ENCODE peak calls at places on chromosomes 16 and 17, in six cellular contexts. One of them, this sample, is unnamed.

GRCh38 chr17:48055531-48056245 is 7.5 kb downstream of the NFE2L1 start:
- DNase-seq in A549: peak; percentile 78
- DNase-seq in NB4: peak; percentile 35
- DNase-seq in lower leg skin: no peak
- DNase-seq in fibroblast of pulmonary artery: peak; percentile 90
- DNase-seq in AG09309: peak; percentile 91
- DNase-seq in this sample: peak; percentile 96

GRCh38 chr16:4351880-4352279 is 759 bp upstream of the PAM16 start:
- DNase-seq in lower leg skin: no peak
- DNase-seq in NB4: no peak
- DNase-seq in AG09309: no peak
- DNase-seq in A549: no peak
- DNase-seq in fibroblast of pulmonary artery: no peak
- DNase-seq in this sample: no peak

GRCh38 chr16:84791088-84791487 is 28.7 kb upstream of the CRISPLD2 start:
- DNase-seq in fibroblast of pulmonary artery: no peak
- DNase-seq in A549: no peak
- DNase-seq in AG09309: peak; percentile 72
- DNase-seq in NB4: no peak
- DNase-seq in lower leg skin: no peak
- DNase-seq in this sample: peak; percentile 74

GRCh38 chr17:76934561-76935320 is 66.5 kb downstream of the MGAT5B start:
- DNase-seq in NB4: no peak
- DNase-seq in fibroblast of pulmonary artery: no peak
- DNase-seq in lower leg skin: no peak
- DNase-seq in A549: no peak
- DNase-seq in AG09309: no peak
- DNase-seq in this sample: no peak

GRCh38 chr17:50947844-50948514 is 81.8 kb upstream of the TOB1 start:
- DNase-seq in fibroblast of pulmonary artery: no peak
- DNase-seq in AG09309: no peak
- DNase-seq in A549: peak; percentile 89
- DNase-seq in lower leg skin: peak; percentile 92
- DNase-seq in NB4: no peak
- DNase-seq in this sample: no peak

GRCh38 chr17:12765544-12765943 is 23.8 kb upstream of the ARHGAP44 start:
- DNase-seq in lower leg skin: no peak
- DNase-seq in A549: peak; percentile 74
- DNase-seq in fibroblast of pulmonary artery: peak; percentile 88
- DNase-seq in NB4: peak; percentile 26
- DNase-seq in AG09309: peak; percentile 52
- DNase-seq in this sample: peak; percentile 71

GRCh38 chr16:56348168-56349085 is 76.9 kb downstream of the AMFR start:
- DNase-seq in lower leg skin: no peak
- DNase-seq in AG09309: no peak
- DNase-seq in A549: no peak
- DNase-seq in fibroblast of pulmonary artery: no peak
- DNase-seq in NB4: no peak
- DNase-seq in this sample: no peak

GRCh38 chr17:32240745-32241144 is 24.9 kb upstream of the RHBDL3 start:
- DNase-seq in lower leg skin: peak; percentile 53
- DNase-seq in NB4: no peak
- DNase-seq in AG09309: no peak
- DNase-seq in A549: no peak
- DNase-seq in fibroblast of pulmonary artery: peak; percentile 29
- DNase-seq in this sample: no peak

GRCh38 chr17:68291836-68292688 is 767 bp downstream of the ARSG start:
- DNase-seq in AG09309: no peak
- DNase-seq in NB4: peak; percentile 99
- DNase-seq in lower leg skin: peak; percentile 95
- DNase-seq in A549: peak; percentile 69
- DNase-seq in fibroblast of pulmonary artery: peak; percentile 63
- DNase-seq in this sample: peak; percentile 53

GRCh38 chr17:7634384-7634783 is 4.4 kb downstream of the SHBG start:
- DNase-seq in A549: peak; percentile 71
- DNase-seq in lower leg skin: no peak
- DNase-seq in fibroblast of pulmonary artery: peak; percentile 64
- DNase-seq in AG09309: no peak
- DNase-seq in NB4: peak; percentile 42
- DNase-seq in this sample: peak; percentile 45

GRCh38 chr17:75753193-75753513 is 11.8 kb downstream of the GALK1 start:
- DNase-seq in NB4: no peak
- DNase-seq in AG09309: no peak
- DNase-seq in lower leg skin: no peak
- DNase-seq in A549: no peak
- DNase-seq in fibroblast of pulmonary artery: no peak
- DNase-seq in this sample: no peak

GRCh38 chr17:76327689-76328088 is 19.6 kb upstream of the QRICH2 start:
- DNase-seq in lower leg skin: no peak
- DNase-seq in fibroblast of pulmonary artery: no peak
- DNase-seq in A549: no peak
- DNase-seq in NB4: peak; percentile 81
- DNase-seq in AG09309: no peak
- DNase-seq in this sample: no peak

DNA sequence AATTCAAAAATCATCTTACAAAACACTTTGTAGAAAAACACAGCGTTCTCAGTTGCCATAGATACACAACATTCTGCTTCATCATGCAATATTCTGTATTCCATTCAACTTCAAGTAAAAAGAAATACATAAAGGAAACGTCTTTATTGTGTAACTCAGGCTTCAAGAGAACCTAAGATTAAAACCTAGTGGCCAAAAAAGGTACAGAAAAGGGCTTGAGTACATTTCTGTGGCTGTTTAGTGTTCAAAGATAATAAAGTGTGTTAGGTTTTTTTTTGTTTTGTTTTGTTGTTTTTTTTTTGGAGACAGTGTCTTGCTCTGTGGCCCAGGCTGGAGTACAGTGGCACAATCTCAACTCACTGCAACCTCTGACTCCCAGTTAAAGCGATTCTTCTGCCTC is 250.4 kb downstream of the CEP112 start:
- DNase-seq in AG09309: no peak
- DNase-seq in lower leg skin: no peak
- DNase-seq in fibroblast of pulmonary artery: peak; percentile 7
- DNase-seq in NB4: peak; percentile 2
- DNase-seq in A549: no peak
- DNase-seq in this sample: no peak
- TF ChIP-seq CTCF in AG09309: no peak
- TF ChIP-seq CTCF in lower leg skin: no peak
- TF ChIP-seq CTCF in fibroblast of pulmonary artery: no peak
- TF ChIP-seq CTCF in NB4: no peak
- TF ChIP-seq CTCF in A549: no peak
- TF ChIP-seq CTCF in this sample: peak; percentile 25

DNA sequence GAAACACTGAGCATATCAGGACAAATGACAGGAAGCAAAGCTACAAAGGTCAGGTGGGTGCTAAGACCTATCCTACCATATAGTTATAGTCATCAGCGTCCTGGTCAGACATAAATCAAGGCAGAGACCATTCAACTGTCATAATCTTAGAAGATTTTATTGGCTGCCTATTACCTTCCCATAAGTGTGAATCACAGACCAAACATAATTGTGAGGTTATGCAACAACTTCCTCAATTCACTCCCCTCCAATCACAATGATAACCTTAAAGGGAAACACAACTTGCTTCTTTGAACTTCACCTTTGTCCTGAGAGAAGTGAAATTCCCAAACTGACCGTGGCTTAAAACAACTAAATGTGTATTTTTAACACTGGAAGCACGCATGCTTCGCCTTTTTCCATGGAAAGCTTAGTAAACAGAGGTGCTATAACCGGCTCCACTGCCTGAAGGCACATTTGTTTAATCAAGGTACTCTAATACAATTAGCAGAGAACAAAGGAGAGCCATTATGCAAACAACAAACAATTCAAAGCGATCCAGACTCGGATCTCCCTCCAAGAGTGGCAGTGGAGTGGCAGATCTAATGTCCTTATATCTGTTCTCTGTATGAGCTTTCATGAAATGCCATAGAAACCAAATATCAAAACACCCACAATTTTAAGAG is 84.9 kb downstream of the TMEM114 start:
- DNase-seq in NB4: peak; percentile 36
- DNase-seq in fibroblast of pulmonary artery: no peak
- DNase-seq in lower leg skin: no peak
- DNase-seq in A549: no peak
- DNase-seq in AG09309: no peak
- DNase-seq in this sample: no peak
- H3K4me3 ChIP-seq in NB4: no peak overlapping the region
- H3K4me3 ChIP-seq in fibroblast of pulmonary artery: no peak overlapping the region
- H3K4me3 ChIP-seq in lower leg skin: no peak overlapping the region
- H3K4me3 ChIP-seq in A549: no peak overlapping the region
- H3K4me3 ChIP-seq in AG09309: no peak overlapping the region
- H3K4me3 ChIP-seq in this sample: no peak overlapping the region

GRCh38 chr17:18006495-18007239 is 32.3 kb downstream of the ATPAF2 start:
- DNase-seq in fibroblast of pulmonary artery: no peak
- DNase-seq in A549: no peak
- DNase-seq in lower leg skin: no peak
- DNase-seq in AG09309: no peak
- DNase-seq in NB4: no peak
- DNase-seq in this sample: no peak

GRCh38 chr17:18002171-18002570 is 29.5 kb downstream of the DRC3 start:
- DNase-seq in A549: no peak
- DNase-seq in lower leg skin: no peak
- DNase-seq in fibroblast of pulmonary artery: no peak
- DNase-seq in AG09309: no peak
- DNase-seq in NB4: no peak
- DNase-seq in this sample: no peak

GRCh38 chr17:18004345-18004744 is 31.7 kb downstream of the DRC3 start:
- DNase-seq in fibroblast of pulmonary artery: no peak
- DNase-seq in AG09309: no peak
- DNase-seq in A549: no peak
- DNase-seq in lower leg skin: no peak
- DNase-seq in NB4: no peak
- DNase-seq in this sample: no peak

GRCh38 chr17:18005496-18005895 is 32.8 kb downstream of the DRC3 start:
- DNase-seq in fibroblast of pulmonary artery: no peak
- DNase-seq in lower leg skin: no peak
- DNase-seq in A549: no peak
- DNase-seq in AG09309: no peak
- DNase-seq in NB4: no peak
- DNase-seq in this sample: no peak

DNA sequence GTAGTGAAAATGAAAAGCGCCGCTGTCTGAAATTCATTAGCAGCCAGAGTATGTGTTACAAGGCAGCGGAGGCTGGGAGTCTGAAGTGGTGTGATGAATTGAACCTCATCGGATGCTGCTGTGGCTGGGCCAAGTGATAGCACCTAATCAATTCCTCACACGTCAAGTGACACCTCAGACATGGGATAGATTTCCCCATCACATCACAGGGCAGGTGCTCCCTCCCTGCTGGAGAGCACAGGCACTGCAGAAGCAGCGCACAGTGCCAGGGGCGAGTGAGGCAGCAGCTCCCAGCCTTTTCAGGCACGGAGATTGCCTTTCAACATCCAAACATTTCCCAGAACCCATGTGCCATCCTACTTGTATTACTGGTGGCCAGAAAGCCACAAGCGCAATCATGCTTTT is 32.2 kb downstream of the DRC3 start:
- DNase-seq in fibroblast of pulmonary artery: no peak
- DNase-seq in AG09309: no peak
- DNase-seq in NB4: no peak
- DNase-seq in A549: no peak
- DNase-seq in lower leg skin: no peak
- DNase-seq in this sample: no peak
- TF ChIP-seq CTCF in fibroblast of pulmonary artery: peak; percentile 23
- TF ChIP-seq CTCF in AG09309: peak; percentile 26
- TF ChIP-seq CTCF in NB4: peak; percentile 6
- TF ChIP-seq CTCF in A549: no peak
- TF ChIP-seq CTCF in lower leg skin: no peak
- TF ChIP-seq CTCF in this sample: peak; percentile 40

GRCh38 chr16:64892843-64893242 is 229.0 kb downstream of the CDH11 start:
- DNase-seq in NB4: no peak
- DNase-seq in A549: no peak
- DNase-seq in fibroblast of pulmonary artery: peak; percentile 76
- DNase-seq in lower leg skin: no peak
- DNase-seq in AG09309: peak; percentile 74
- DNase-seq in this sample: peak; percentile 64
- H3K4me3 ChIP-seq in NB4: no peak overlapping the region
- H3K4me3 ChIP-seq in A549: no peak overlapping the region
- H3K4me3 ChIP-seq in fibroblast of pulmonary artery: no peak overlapping the region
- H3K4me3 ChIP-seq in lower leg skin: no peak overlapping the region
- H3K4me3 ChIP-seq in AG09309: no peak overlapping the region
- H3K4me3 ChIP-seq in this sample: no peak overlapping the region

GRCh38 chr16:53542283-53542682 is 39.3 kb upstream of the AKTIP start:
- DNase-seq in lower leg skin: no peak
- DNase-seq in fibroblast of pulmonary artery: no peak
- DNase-seq in NB4: no peak
- DNase-seq in AG09309: no peak
- DNase-seq in A549: no peak
- DNase-seq in this sample: no peak
- TF ChIP-seq CTCF in lower leg skin: no peak
- TF ChIP-seq CTCF in fibroblast of pulmonary artery: no peak
- TF ChIP-seq CTCF in NB4: no peak
- TF ChIP-seq CTCF in AG09309: no peak
- TF ChIP-seq CTCF in A549: no peak
- TF ChIP-seq CTCF in this sample: no peak

GRCh38 chr17:74205274-74205673 is 1.8 kb downstream of the RPL38 start:
- DNase-seq in fibroblast of pulmonary artery: no peak
- DNase-seq in lower leg skin: no peak
- DNase-seq in NB4: no peak
- DNase-seq in AG09309: no peak
- DNase-seq in A549: no peak
- DNase-seq in this sample: no peak
- H3K4me3 ChIP-seq in fibroblast of pulmonary artery: peak overlapping the region; percentile 94
- H3K4me3 ChIP-seq in lower leg skin: no peak overlapping the region
- H3K4me3 ChIP-seq in NB4: peak overlapping the region; percentile 99
- H3K4me3 ChIP-seq in AG09309: no peak overlapping the region
- H3K4me3 ChIP-seq in A549: peak overlapping the region; percentile 71
- H3K4me3 ChIP-seq in this sample: peak overlapping the region; percentile 77

DNA sequence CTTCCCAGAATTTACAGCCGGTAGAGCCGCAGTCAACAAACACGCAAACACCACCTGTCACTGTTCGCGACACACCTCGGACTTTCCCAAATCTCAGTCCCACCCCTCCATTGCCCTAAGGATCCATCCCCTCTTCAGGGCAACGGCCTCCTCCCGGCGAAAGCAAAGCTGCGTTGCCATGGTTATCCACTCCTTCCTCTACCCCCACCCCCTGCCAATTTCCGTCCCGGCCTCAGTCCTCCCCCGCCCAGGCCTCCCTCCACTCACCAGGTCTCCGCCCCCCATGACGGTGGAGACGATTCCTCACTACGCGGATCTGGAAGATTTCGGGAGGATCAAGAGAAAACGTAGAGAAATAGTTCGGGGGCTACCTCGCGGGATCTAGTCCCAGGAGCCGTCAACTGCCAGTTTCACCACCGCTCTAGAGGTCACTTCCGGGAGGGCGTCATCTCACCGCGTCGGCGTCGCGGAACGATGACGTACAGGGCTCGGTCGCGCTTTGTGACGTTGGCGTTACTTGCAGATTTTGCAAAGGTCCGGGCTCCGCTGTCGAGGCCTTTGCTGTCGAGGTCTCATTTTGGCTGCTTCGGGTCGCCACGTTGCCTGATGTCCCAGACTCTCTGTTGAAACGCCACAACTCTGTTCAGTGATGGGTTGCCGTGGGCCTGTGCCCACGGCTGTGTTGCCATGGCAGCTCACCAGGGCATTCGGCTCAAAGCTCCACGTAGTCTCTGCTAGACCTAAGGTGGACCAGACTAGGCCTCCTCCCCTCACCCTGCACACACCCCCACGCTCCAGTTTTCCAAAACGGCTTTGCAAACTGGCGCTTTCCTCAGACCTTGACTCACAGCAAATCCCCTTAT is at the start of gene CWC25:
- DNase-seq in AG09309: peak; percentile 88
- DNase-seq in NB4: peak; percentile 97
- DNase-seq in fibroblast of pulmonary artery: peak; percentile 98
- DNase-seq in A549: peak; percentile 99
- DNase-seq in lower leg skin: peak; percentile 100
- DNase-seq in this sample: peak; percentile 98
- TF ChIP-seq CTCF in AG09309: no peak
- TF ChIP-seq CTCF in NB4: no peak
- TF ChIP-seq CTCF in fibroblast of pulmonary artery: no peak
- TF ChIP-seq CTCF in A549: no peak
- TF ChIP-seq CTCF in lower leg skin: no peak
- TF ChIP-seq CTCF in this sample: no peak

GRCh38 chr17:4785311-4786110 is 653 bp downstream of the VMO1 start:
- DNase-seq in A549: no peak
- DNase-seq in fibroblast of pulmonary artery: no peak
- DNase-seq in lower leg skin: no peak
- DNase-seq in AG09309: no peak
- DNase-seq in NB4: no peak
- DNase-seq in this sample: no peak
- H3K4me3 ChIP-seq in A549: no peak overlapping the region
- H3K4me3 ChIP-seq in fibroblast of pulmonary artery: peak overlapping the region; percentile 14
- H3K4me3 ChIP-seq in lower leg skin: no peak overlapping the region
- H3K4me3 ChIP-seq in AG09309: no peak overlapping the region
- H3K4me3 ChIP-seq in NB4: no peak overlapping the region
- H3K4me3 ChIP-seq in this sample: peak overlapping the region; percentile 10